ENCODE peak calls at places on chromosomes 13 and 19, in eight cellular contexts. X is upper lobe of left lung, Q is A549, Y is gastrocnemius medialis, A is endothelial cell of umbilical vein, M is right lobe of liver, F is adrenal gland, P is HCT116. R is an unnamed sample. For H3K4me1 and H3K9me3, the result is how much of the 10 kb centered on the place peaks cover.

GRCh38 chr19:48922548-48923490 is 10.7 kb upstream of the DHDH start:
- DNase-seq in P (no peak), X (no peak), F (no peak), A (no peak), Y (no peak), Q (no peak), M (no peak), R (no peak)

GRCh38 chr19:402786-403185 is 6.2 kb downstream of the C2CD4C start:
- DNase-seq in F (no peak), Q (no peak), Y (no peak), X (no peak), M (no peak), P (no peak), A (no peak), R (no peak)

GRCh38 chr19:45917421-45918091 is 3.0 kb upstream of the NANOS2 start:
- DNase-seq in P (no peak), Q (no peak), A (no peak), F (no peak), Y (no peak), M (no peak), X (no peak), R (no peak)

GRCh38 chr19:584240-585001 is 5.3 kb upstream of the HCN2 start:
- DNase-seq in Y (no peak), M (peak), P (no peak), A (peak), X (peak), F (peak), Q (no peak), R (no peak)

GRCh38 chr19:29785955-29786589 is 25.7 kb upstream of the CCNE1 start:
- DNase-seq in A (no peak), Q (no peak), M (no peak), P (peak), X (no peak), F (no peak), Y (no peak), R (no peak)

GRCh38 chr19:1027953-1028902 is 1.8 kb downstream of the CNN2 start:
- DNase-seq in X (peak), Y (no peak), A (peak), P (peak), M (no peak), F (peak), Q (peak), R (peak)

GRCh38 chr19:18264428-18264827 is 9.8 kb downstream of the IQCN start:
- DNase-seq in Y (no peak), F (peak), A (no peak), P (no peak), M (no peak), Q (no peak), X (peak), R (no peak)

GRCh38 chr19:42129399-42130253 is 2.6 kb downstream of the POU2F2 start:
- DNase-seq in M (peak), X (peak), A (no peak), Y (no peak), Q (no peak), P (no peak), F (peak), R (no peak)

GRCh38 chr19:8221161-8221560 is 12.0 kb downstream of the CERS4 start:
- DNase-seq in A (no peak), P (no peak), M (no peak), Q (no peak), Y (no peak), X (no peak), F (no peak), R (no peak)

DNA sequence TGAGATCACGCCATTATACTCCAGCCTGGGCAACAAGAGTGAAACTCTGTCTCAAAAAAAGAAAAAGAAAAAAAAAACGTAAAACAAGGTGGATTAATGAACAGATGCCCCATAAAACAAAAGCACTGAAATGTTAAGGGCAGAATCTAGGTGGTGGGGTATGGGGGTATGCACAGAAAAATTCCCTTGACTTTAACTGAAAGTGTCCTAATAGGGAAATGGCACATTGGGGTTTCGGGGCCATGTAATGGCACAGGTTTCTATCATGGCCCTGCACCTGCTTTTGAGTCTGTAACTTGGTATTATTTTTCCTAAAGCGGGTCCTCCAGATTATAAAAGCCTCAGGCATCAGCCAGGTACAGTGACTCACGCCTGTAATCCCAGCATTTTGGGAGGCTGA is 16.2 kb downstream of the NOP53 start:
- DNase-seq in Y (no peak), F (no peak), A (no peak), P (no peak), Q (no peak), M (no peak), X (no peak), R (no peak)
- H3K4me1 ChIP-seq in Y (under half), F (under half), A (under half), P (under half), Q (under half), M (under half), X (under half), R (under half)

GRCh38 chr19:40033989-40034560 is 22.0 kb downstream of the ZNF780B start:
- DNase-seq in M (no peak), A (no peak), P (no peak), F (no peak), Q (no peak), X (no peak), Y (no peak), R (no peak)
- H3K9me3 ChIP-seq in M (under half), A (under half), P (under half), F (under half), Q (half or more), X (half or more), Y (under half), R (half or more)

DNA sequence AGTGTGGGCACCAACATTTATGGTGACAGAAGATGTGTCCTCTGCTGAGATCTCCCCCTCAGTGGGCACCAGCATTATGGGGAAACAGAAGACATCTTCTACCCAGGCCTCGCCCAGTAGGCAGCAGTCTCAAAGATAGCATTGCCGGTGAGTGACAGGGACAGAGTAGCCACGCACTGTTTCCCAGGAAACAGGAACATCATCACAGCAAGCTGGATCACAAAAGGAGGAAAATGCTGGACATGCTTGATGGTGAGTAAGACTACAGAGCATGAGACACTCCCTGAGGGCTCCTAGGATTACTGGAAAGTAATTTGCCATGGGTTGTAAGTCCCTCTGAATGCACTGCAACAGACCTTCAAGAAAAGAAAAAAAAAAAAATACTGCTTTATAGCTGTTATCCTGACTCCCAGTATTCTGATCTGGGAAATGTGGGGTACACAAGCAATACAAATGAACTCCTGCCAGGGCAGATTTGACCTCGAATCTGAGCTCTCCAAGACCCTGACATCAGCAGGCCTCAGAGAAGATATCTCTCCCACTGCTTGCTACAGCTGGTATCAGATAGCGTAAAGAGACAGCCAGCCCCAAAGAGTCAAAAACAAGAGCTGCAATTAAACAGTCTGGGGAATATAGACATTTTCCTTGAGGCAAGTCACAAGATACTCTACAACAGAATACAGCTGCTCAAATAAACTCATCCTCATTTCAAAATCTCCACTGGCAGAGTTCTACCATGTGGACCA is 180.4 kb downstream of the RBM26 start:
- DNase-seq in F (no peak), Q (no peak), A (no peak), Y (no peak), P (no peak), M (no peak), X (no peak), R (no peak)
- TF ChIP-seq POLR2A in F (no peak), Q (no peak), A (no peak), Y (no peak), P (no peak), M (no peak), X (no peak), R (no peak)

GRCh38 chr13:111966969-111967368 is 100.0 kb upstream of the SOX1 start:
- DNase-seq in Y (no peak), X (no peak), M (no peak), F (no peak), A (no peak), P (no peak), Q (no peak), R (no peak)

GRCh38 chr13:111967572-111968201 is 99.3 kb upstream of the SOX1 start:
- DNase-seq in Q (no peak), Y (no peak), X (no peak), F (no peak), M (no peak), P (no peak), A (no peak), R (no peak)

GRCh38 chr13:111970501-111971155 is 96.3 kb upstream of the SOX1 start:
- DNase-seq in M (no peak), P (no peak), A (no peak), X (no peak), Y (no peak), Q (no peak), F (no peak), R (no peak)

GRCh38 chr13:111968611-111969010 is 98.3 kb upstream of the SOX1 start:
- DNase-seq in A (no peak), F (no peak), M (no peak), P (no peak), Y (no peak), Q (no peak), X (no peak), R (no peak)

DNA sequence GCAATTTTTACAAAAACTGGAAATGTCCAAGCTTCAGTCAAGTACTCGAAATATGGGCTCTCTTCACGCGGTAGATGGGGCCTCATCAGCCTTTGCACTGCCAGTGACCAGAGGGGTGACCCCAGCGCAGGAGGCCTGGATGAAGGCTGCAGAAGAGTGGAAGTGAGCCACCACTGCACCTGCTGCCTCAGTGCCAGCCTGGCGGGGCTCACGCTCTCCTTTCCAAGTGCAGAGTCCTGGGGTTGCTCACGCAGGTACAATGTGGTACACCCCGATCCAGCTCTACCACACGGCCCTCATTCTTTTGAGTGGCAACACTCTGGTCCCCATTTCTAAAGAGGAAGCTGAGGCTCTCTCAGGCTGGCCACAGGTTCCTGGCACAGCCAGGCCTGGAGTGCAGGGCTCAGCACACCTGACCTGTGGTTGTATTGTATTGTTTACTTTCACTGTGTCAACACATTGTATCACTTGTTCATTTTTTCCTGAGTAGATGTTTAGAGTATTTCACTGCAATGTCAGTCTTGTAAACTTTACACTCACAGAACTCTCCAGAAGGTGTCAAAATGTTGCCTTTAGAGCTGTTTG is 97.3 kb upstream of the SOX1 start:
- DNase-seq in A (no peak), X (no peak), M (no peak), F (no peak), P (no peak), Q (no peak), Y (no peak), R (no peak)
- H3K4me1 ChIP-seq in A (under half), X (under half), M (under half), F (under half), P (under half), Q (under half), Y (under half), R (under half)

R was measured in heart left ventricle.